ENCODE peak calls at places on chromosomes 1 and 21, in six cellular contexts. O, B, F, M, D and C are unnamed samples.

GRCh38 chr1:216929870-216930582 is 206.8 kb upstream of the ESRRG start:
- DNase-seq in D (no peak), B (no peak), O (no peak), F (peak; percentile 59), M (no peak), C (peak; percentile 10)

GRCh38 chr1:3453203-3453761 is 1.2 kb upstream of the ARHGEF16 start:
- DNase-seq in O (peak; percentile 92), F (peak; percentile 81), M (peak; percentile 18), B (peak; percentile 90), D (peak; percentile 91), C (peak; percentile 54)

GRCh38 chr1:219788091-219788490 is 140.3 kb downstream of the SLC30A10 start:
- DNase-seq in F (no peak), O (no peak), D (no peak), M (no peak), B (no peak), C (no peak)

GRCh38 chr1:119582801-119583200 is 65.3 kb downstream of the ZNF697 start:
- DNase-seq in F (peak; percentile 80), B (no peak), D (no peak), O (peak; percentile 47), M (no peak), C (peak; percentile 66)

GRCh38 chr1:183273300-183273699 is 87.2 kb downstream of the LAMC2 start:
- DNase-seq in D (no peak), B (no peak), M (no peak), F (no peak), O (no peak), C (peak; percentile 26)

GRCh38 chr1:230458509-230458908 is 32.4 kb upstream of the PGBD5 start:
- DNase-seq in M (no peak), F (peak; percentile 46), D (no peak), B (no peak), O (no peak), C (peak; percentile 72)

GRCh38 chr1:31790641-31791091 is 25.2 kb downstream of the SPOCD1 start:
- DNase-seq in O (no peak), M (no peak), F (no peak), B (no peak), D (peak; percentile 76), C (no peak)

GRCh38 chr21:41537356-41537755 is 29.4 kb upstream of the TMPRSS2 start:
- DNase-seq in O (no peak), F (no peak), M (no peak), B (no peak), D (no peak), C (peak; percentile 3)

GRCh38 chr21:43719748-43720538 is 1.0 kb downstream of the PDXK start:
- DNase-seq in B (no peak), O (no peak), D (peak; percentile 85), M (no peak), F (no peak), C (no peak)

GRCh38 chr1:23936481-23937176 is 23.0 kb upstream of the PNRC2 start:
- DNase-seq in M (no peak), B (no peak), O (no peak), D (no peak), F (no peak), C (no peak)

GRCh38 chr1:213138892-213139291 is 87.9 kb downstream of the RPS6KC1 start:
- DNase-seq in B (no peak), M (no peak), O (no peak), D (no peak), F (peak; percentile 62), C (peak; percentile 49)

GRCh38 chr1:22677861-22678521 is 25.0 kb downstream of the C1QB start:
- DNase-seq in D (no peak), F (no peak), M (no peak), O (no peak), B (no peak), C (no peak)

GRCh38 chr21:41923641-41924342 is 30.0 kb downstream of the C2CD2 start:
- DNase-seq in D (no peak), M (no peak), B (no peak), F (peak; percentile 59), O (no peak), C (peak; percentile 88)

GRCh38 chr1:212477014-212477679 is 44.4 kb downstream of the NENF start:
- DNase-seq in F (peak; percentile 92), O (peak; percentile 83), D (peak; percentile 88), B (no peak), M (peak; percentile 64), C (peak; percentile 85)

GRCh38 chr1:92356956-92357355 is 58.1 kb downstream of the RPAP2 start:
- DNase-seq in B (no peak), D (no peak), O (no peak), M (peak; percentile 58), F (peak; percentile 87), C (peak; percentile 91)

GRCh38 chr1:197768014-197768413 is 7.3 kb downstream of the DENND1B start:
- DNase-seq in B (no peak), D (no peak), M (no peak), F (no peak), O (no peak), C (no peak)

GRCh38 chr1:96550014-96550413 is 171.6 kb upstream of the PTBP2 start:
- DNase-seq in M (no peak), D (no peak), F (no peak), B (no peak), O (no peak), C (no peak)

GRCh38 chr1:235058695-235059094 is 69.9 kb downstream of the TOMM20 start:
- DNase-seq in B (no peak), M (no peak), D (no peak), O (no peak), F (no peak), C (no peak)

GRCh38 chr21:44304846-44305245 is 5.0 kb downstream of the PFKL start:
- DNase-seq in O (peak; percentile 58), B (no peak), D (no peak), M (no peak), F (peak; percentile 60), C (peak; percentile 38)

GRCh38 chr1:156760092-156760795 is 7.1 kb upstream of the PRCC start:
- DNase-seq in B (no peak), F (no peak), O (no peak), D (no peak), M (no peak), C (no peak)

GRCh38 chr1:183075861-183076260 is 52.6 kb downstream of the LAMC1 start:
- DNase-seq in D (no peak), O (no peak), B (no peak), F (peak; percentile 30), M (no peak), C (peak; percentile 57)

GRCh38 chr1:181073638-181074037 is 14.9 kb upstream of the IER5 start:
- DNase-seq in F (peak; percentile 89), B (no peak), D (no peak), O (no peak), M (no peak), C (peak; percentile 88)

GRCh38 chr1:153513023-153513422 is 22.8 kb downstream of the S100A6 start:
- DNase-seq in F (no peak), D (no peak), B (no peak), M (no peak), O (no peak), C (no peak)
- TF ChIP-seq CTCF in F (no peak), D (no peak), B (no peak), M (no peak), O (no peak), C (no peak)

DNA sequence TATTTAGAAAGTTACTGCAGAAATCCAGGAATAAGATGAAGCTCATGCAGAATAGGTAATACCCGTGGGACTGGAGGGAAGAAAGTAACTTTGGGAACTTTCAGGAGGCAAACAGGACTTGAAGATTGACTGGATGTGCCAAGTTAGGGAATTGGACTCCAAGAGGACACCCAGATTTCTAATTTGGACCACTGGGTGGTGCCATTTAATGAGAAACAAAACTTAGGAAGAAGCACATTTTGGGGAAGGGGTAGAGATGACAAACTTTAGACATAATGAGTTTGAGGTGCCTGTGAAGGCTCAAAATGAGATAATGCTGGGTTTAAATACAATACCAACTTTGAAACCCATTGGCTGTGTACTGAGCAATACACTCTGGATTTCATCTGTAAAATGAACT is 3.3 kb upstream of the B4GALT3 start:
- DNase-seq in D (no peak), F (peak; percentile 54), M (no peak), O (no peak), B (no peak), C (peak; percentile 72)
- TF ChIP-seq CTCF in D (no peak), F (peak; percentile 56), M (peak; percentile 23), O (peak; percentile 37), B (peak; percentile 43), C (peak; percentile 49)

DNA sequence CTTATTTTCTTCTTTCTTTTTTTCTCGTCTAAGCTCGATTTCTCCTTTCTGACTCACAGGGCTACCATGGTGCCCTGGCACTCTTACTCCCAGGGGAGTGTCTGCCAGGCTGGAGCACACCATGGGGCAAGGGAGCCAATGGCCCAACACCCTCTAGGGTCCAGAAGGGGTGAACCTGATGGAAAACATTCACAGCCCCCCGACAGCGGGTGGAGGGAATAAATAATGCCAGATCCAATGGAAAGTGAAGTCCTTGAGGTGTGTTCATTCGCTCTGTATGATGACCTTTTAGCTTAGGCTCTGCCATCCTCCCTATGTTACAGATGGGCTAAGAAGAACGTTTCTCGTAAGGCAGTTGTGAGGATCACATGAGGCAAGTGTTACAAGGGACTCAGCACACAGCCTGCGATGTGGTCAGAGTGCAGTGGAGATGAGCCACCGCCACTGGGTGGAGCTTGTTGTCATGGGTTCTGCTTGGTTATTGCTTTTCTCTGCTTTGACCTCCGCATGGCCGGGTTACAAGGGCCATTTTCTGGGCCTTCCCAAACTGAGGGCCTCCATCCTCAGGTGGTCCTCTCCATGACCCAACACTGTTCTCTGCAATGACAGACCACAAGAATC is 3.5 kb upstream of the FCMR start:
- DNase-seq in B (no peak), D (no peak), O (no peak), F (no peak), M (no peak), C (no peak)
- TF ChIP-seq CTCF in B (no peak), D (peak; percentile 4), O (no peak), F (no peak), M (no peak), C (no peak)

GRCh38 chr1:199460933-199461332 is 566.6 kb upstream of the NR5A2 start:
- DNase-seq in D (no peak), O (no peak), M (no peak), B (no peak), F (peak; percentile 61), C (no peak)
- TF ChIP-seq CTCF in D (no peak), O (no peak), M (no peak), B (no peak), F (peak; percentile 28), C (peak; percentile 2)

GRCh38 chr1:63902844-63903589 is 129.2 kb downstream of the ROR1 start:
- DNase-seq in F (no peak), B (no peak), O (no peak), M (no peak), D (no peak), C (peak; percentile 72)

GRCh38 chr1:63907051-63907450 is 133.2 kb downstream of the ROR1 start:
- DNase-seq in D (no peak), B (no peak), M (no peak), F (no peak), O (no peak), C (no peak)

GRCh38 chr1:63903947-63904346 is 130.1 kb downstream of the ROR1 start:
- DNase-seq in B (no peak), D (no peak), O (no peak), F (no peak), M (no peak), C (no peak)

GRCh38 chr1:63906053-63906704 is 132.4 kb downstream of the ROR1 start:
- DNase-seq in O (no peak), B (no peak), D (no peak), M (no peak), F (peak; percentile 35), C (no peak)

GRCh38 chr1:63904826-63905225 is 131.0 kb downstream of the ROR1 start:
- DNase-seq in O (no peak), F (no peak), B (no peak), M (no peak), D (no peak), C (no peak)
- TF ChIP-seq CTCF in O (no peak), F (no peak), B (no peak), M (no peak), D (no peak), C (no peak)